ENCODE peak calls at places on chromosomes 1 and 21, in four cellular contexts. Q is CD4-positive, alpha-beta T cell; D is tibial nerve; J is coronary artery. N is an unnamed sample.

GRCh38 chr21:16870116-16870515 is 642.7 kb upstream of the CXADR start:
- DNase-seq in Q (no peak), D (no peak), J (no peak), N (no peak)

GRCh38 chr21:45381865-45382697 is 22.9 kb upstream of the COL18A1 start:
- DNase-seq in Q (no peak), D (no peak), J (no peak), N (no peak)

GRCh38 chr1:230127105-230128054 is 60.3 kb downstream of the GALNT2 start:
- DNase-seq in Q (no peak), D (no peak), J (no peak), N (no peak)

GRCh38 chr1:42211224-42211623 is 46.7 kb upstream of the GUCA2A start:
- DNase-seq in Q (no peak), D (no peak), J (no peak), N (no peak)

GRCh38 chr1:6753320-6754140 is 31.7 kb upstream of the CAMTA1 start:
- DNase-seq in Q (no peak), D (no peak), J (no peak), N (peak)

GRCh38 chr1:112675728-112676381 is 1.4 kb downstream of the MOV10 start:
- DNase-seq in Q (no peak), D (no peak), J (no peak), N (no peak)

GRCh38 chr1:90725961-90726715 is 9.0 kb upstream of the BARHL2 start:
- DNase-seq in Q (no peak), D (no peak), J (no peak), N (no peak)

GRCh38 chr1:64527191-64527590 is 57.3 kb downstream of the CACHD1 start:
- DNase-seq in Q (no peak), D (no peak), J (no peak), N (no peak)

GRCh38 chr21:32426592-32427051 is 14.1 kb downstream of the EVA1C start:
- DNase-seq in Q (no peak), D (no peak), J (no peak), N (no peak)

GRCh38 chr1:184859381-184860105 is 104.9 kb upstream of the EDEM3 start:
- DNase-seq in Q (no peak), D (no peak), J (no peak), N (no peak)

GRCh38 chr1:204130178-204130577 is 21.7 kb downstream of the ETNK2 start:
- DNase-seq in Q (no peak), D (no peak), J (no peak), N (no peak)

GRCh38 chr1:224377676-224378006 is 21.0 kb downstream of the CNIH4 start:
- DNase-seq in Q (no peak), D (no peak), J (no peak), N (no peak)

GRCh38 chr1:77541162-77541545 is 141.3 kb downstream of the ZZZ3 start:
- DNase-seq in Q (no peak), D (no peak), J (no peak), N (no peak)

GRCh38 chr21:17612565-17613241 is at the start of gene BTG3:
- DNase-seq in Q (peak), D (peak), J (peak), N (peak)

GRCh38 chr1:225962440-225962975 is 21.5 kb upstream of the LEFTY2 start:
- DNase-seq in Q (peak), D (no peak), J (no peak), N (no peak)

GRCh38 chr1:84668185-84668584 is 22.1 kb downstream of the SSX2IP start:
- DNase-seq in Q (no peak), D (no peak), J (no peak), N (no peak)

GRCh38 chr1:10628685-10629084 is 153.9 kb downstream of the PEX14 start:
- DNase-seq in Q (no peak), D (peak), J (no peak), N (no peak)

GRCh38 chr1:32066489-32066873 is 6.3 kb upstream of the TMEM39B start:
- DNase-seq in Q (no peak), D (peak), J (peak), N (no peak)

GRCh38 chr1:168553680-168554553 is 10.1 kb upstream of the XCL2 start:
- DNase-seq in Q (no peak), D (no peak), J (no peak), N (no peak)

GRCh38 chr1:197180252-197180878 is 33.9 kb upstream of the ASPM start:
- DNase-seq in Q (no peak), D (no peak), J (no peak), N (peak)

GRCh38 chr1:53721088-53721487 is 17.9 kb downstream of the GLIS1 start:
- DNase-seq in Q (no peak), D (no peak), J (no peak), N (no peak)

GRCh38 chr1:98898901-98899300 is 105.8 kb downstream of the PLPPR5 start:
- DNase-seq in Q (no peak), D (no peak), J (no peak), N (no peak)

GRCh38 chr1:168822911-168823310 is 93.9 kb upstream of the DPT start:
- DNase-seq in Q (no peak), D (no peak), J (no peak), N (no peak)

GRCh38 chr1:22341791-22342605 is 109.7 kb upstream of the ZBTB40 start:
- DNase-seq in Q (no peak), D (no peak), J (no peak), N (peak)

GRCh38 chr1:40143891-40144575 is 17.2 kb upstream of the RLF start:
- DNase-seq in Q (peak), D (no peak), J (no peak), N (peak)

GRCh38 chr1:66527688-66528087 is 6.3 kb upstream of the SGIP1 start:
- DNase-seq in Q (no peak), D (no peak), J (no peak), N (no peak)

GRCh38 chr1:200029035-200029623 is 1.6 kb downstream of the NR5A2 start:
- DNase-seq in Q (no peak), D (no peak), J (no peak), N (peak)